ENCODE peak calls at places on chromosomes 3 and 15, in nine cellular contexts. R is psoas muscle, E is WERI-Rb-1, C is ascending aorta, V is colonic mucosa, G is RWPE2, I is GM10248, D is endothelial cell, J is GM12865. T is an unnamed sample.

GRCh38 chr3:179882322-179882721 is 154.4 kb downstream of the PEX5L start:
- DNase-seq in R (no peak), E (no peak), C (no peak), V (no peak), G (no peak), I (peak), D (no peak), J (peak), T (no peak)

GRCh38 chr15:48565560-48566482 is 79.7 kb downstream of the FBN1 start:
- DNase-seq in R (no peak), E (no peak), C (no peak), V (no peak), G (no peak), I (no peak), D (no peak), J (no peak), T (no peak)

GRCh38 chr15:56598991-56599390 is 134.1 kb upstream of the MNS1 start:
- DNase-seq in R (no peak), E (no peak), C (no peak), V (no peak), G (no peak), I (no peak), D (no peak), J (no peak), T (no peak)

GRCh38 chr3:71050521-71051258 is 532.8 kb downstream of the FOXP1 start:
- DNase-seq in R (no peak), E (no peak), C (no peak), V (no peak), G (no peak), I (no peak), D (no peak), J (no peak), T (no peak)

GRCh38 chr15:39281094-39281493 is 299.8 kb upstream of the THBS1 start:
- DNase-seq in R (no peak), E (no peak), C (no peak), V (no peak), G (no peak), I (no peak), D (no peak), J (no peak), T (no peak)

GRCh38 chr3:67349551-67350174 is 304.7 kb downstream of the SUCLG2 start:
- DNase-seq in R (no peak), E (no peak), C (no peak), V (no peak), G (no peak), I (peak), D (no peak), J (peak), T (no peak)

GRCh38 chr3:46858996-46859710 is 4.1 kb downstream of the MYL3 start:
- DNase-seq in R (peak), E (peak), C (no peak), V (no peak), G (peak), I (no peak), D (no peak), J (no peak), T (no peak)

GRCh38 chr15:82972990-82973389 is 13.0 kb upstream of the RAMAC start:
- DNase-seq in R (no peak), E (no peak), C (no peak), V (no peak), G (no peak), I (no peak), D (no peak), J (no peak), T (no peak)

DNA sequence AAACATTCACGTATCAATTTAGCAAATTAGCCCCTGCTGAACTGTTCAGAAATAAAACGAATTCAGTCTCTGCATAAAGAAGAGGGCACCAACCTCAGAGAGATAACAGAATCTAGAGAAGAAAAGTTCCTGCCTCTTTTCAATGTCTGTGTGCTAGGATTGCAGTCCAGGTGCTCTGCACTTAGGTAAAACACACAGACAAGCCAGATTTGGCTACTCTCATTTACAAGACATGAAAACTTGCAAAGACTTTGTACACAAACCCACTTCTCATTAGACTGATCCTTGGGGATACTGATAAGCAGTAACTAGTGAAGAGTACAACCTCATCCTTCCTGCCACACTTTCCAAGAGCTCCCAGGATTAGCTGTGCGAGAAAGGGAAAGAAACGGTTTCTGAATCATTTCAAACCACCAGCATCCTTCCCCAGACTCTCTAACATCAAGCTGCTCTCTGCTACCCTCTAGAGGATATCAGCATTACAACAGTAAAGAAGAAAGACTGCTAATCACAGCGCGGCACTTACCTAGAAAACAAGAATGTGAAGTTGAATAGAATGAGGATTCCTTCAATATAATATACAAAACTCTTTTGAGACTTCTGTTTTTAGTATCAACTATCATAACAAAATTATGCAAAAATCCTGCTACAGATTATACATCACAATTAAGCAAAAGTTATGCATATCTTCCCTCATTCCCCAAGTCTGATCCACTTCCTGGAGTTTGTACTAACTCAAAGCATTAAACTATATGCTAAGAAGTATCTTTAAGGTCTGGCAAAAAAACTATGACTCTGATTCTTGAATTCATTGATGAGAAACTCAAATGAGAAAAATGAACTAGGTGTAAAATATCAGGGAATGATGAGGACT is 306.4 kb downstream of the MAGI1 start:
- DNase-seq in R (no peak), E (peak), C (no peak), V (peak), G (no peak), I (peak), D (peak), J (peak), T (peak)
- TF ChIP-seq CTCF in R (peak), E (peak), C (peak), V (peak), G (peak), I (peak), D (peak), J (peak), T (peak)

DNA sequence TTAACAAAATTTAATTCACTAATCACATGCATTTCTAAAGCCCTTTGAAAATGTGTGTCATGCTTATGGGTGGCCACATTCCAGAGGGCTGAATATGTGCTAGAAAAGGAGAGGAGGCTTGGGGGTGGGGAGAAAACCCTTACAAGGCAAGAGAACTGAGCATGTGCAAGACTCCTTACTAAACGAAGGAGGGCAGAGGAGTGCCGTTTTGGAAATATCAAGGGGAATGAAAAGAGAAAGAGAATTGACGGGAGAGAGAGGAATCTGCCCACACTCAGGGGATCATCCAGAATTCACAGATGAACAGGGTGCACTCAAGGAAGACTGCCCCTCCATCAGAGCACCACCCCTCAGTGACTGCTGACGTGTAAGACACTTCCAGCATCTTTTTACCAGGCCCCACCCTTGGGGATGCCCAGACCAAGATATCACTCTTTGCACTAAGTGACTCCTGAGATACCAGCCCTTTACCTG is 37.9 kb upstream of the TSC22D2 start:
- DNase-seq in R (no peak), E (no peak), C (peak), V (peak), G (peak), I (no peak), D (no peak), J (no peak), T (no peak)
- TF ChIP-seq CTCF in R (no peak), E (no peak), C (no peak), V (no peak), G (peak), I (no peak), D (no peak), J (no peak), T (no peak)

GRCh38 chr3:25589783-25590258 is 74.9 kb downstream of the TOP2B start:
- DNase-seq in R (no peak), E (no peak), C (no peak), V (no peak), G (no peak), I (no peak), D (no peak), J (no peak), T (no peak)

GRCh38 chr3:25588441-25589103 is 76.1 kb downstream of the TOP2B start:
- DNase-seq in R (no peak), E (no peak), C (no peak), V (no peak), G (no peak), I (no peak), D (no peak), J (peak), T (no peak)

GRCh38 chr3:25589104-25589782 is 75.5 kb downstream of the TOP2B start:
- DNase-seq in R (no peak), E (no peak), C (no peak), V (no peak), G (no peak), I (no peak), D (no peak), J (no peak), T (no peak)

GRCh38 chr3:25594007-25594502 is 70.7 kb downstream of the TOP2B start:
- DNase-seq in R (no peak), E (peak), C (no peak), V (no peak), G (no peak), I (no peak), D (peak), J (peak), T (no peak)

DNA sequence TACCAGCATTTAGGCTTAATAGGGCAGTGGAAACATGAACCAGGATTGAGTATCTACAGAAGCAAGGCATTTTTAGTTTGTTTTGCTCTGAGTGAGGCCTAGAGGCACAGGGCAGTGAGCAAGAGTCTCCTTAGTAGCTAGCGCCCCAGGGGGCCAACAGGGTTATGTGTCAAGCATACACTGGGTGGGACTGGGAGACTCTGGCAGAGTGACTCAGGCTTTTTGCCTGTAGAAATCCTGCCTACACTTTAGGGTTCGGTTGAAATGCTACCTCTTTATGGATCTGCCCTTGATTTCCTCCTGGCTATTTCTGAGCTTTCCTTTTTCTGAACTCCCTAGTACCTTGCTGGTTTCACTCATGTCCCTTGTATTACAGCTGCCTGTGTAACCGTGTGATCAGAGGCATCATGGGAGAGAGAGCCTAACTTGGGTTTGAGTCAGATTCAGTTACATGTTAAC is 72.2 kb downstream of the TOP2B start:
- DNase-seq in R (peak), E (peak), C (no peak), V (no peak), G (no peak), I (no peak), D (no peak), J (no peak), T (no peak)
- TF ChIP-seq CTCF in R (peak), E (peak), C (no peak), V (no peak), G (peak), I (no peak), D (no peak), J (no peak), T (no peak)

DNA sequence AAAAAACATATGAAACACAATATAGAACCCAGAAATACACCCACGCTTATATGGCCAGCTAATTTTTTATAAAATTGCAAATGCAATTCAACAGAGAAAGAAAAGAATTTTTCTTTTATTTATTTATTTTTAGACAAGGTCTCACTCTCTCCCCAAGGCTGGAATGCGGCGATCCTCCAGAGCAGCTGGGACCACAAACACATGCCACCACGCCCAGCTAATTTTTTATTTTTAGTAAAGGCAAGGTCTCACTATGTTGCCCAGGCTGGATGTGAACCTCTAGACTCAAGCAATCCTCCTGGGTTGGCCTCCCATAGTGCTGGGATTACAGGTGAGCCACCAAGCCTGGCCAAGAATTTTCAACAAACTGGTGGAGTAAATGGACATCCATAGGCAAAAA is 117.9 kb downstream of the SCAPER start:
- DNase-seq in R (no peak), E (no peak), C (no peak), V (no peak), G (no peak), I (no peak), D (no peak), J (no peak), T (no peak)
- TF ChIP-seq CTCF in R (no peak), E (no peak), C (no peak), V (no peak), G (no peak), I (no peak), D (no peak), J (no peak), T (no peak)

GRCh38 chr15:66323312-66323928 is 30.1 kb downstream of the DIS3L start:
- DNase-seq in R (no peak), E (no peak), C (no peak), V (no peak), G (no peak), I (no peak), D (no peak), J (no peak), T (no peak)
- TF ChIP-seq CTCF in R (no peak), E (no peak), C (no peak), V (no peak), G (no peak), I (no peak), D (no peak), J (no peak), T (no peak)

DNA sequence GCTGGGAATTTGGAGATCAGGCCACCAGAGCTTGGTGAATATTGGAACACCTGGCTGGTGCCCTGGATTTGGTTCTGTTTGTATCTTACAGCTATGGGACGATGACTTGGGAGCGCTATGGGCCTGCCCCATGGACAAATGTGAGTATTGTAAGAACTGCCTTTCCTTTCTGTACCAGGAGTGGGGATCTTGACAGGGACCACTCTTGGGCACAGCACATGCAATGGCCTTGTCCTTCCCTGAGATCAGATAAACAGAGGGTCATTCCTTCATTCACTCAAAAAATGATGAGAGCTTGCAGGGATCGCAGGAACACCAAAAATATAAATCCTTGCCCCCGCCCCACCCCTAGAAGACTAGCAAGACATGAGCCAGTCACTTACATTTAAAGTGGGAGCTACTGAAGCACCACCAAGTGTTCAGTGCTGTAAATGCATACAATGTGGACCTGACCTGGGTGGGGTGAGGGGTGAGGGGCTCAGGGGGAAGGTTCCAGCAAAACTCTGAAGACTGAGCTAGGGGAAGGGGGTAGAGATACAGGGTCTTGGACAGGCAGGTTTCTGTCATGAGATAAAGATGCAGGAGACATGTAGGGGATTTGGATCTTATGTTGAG is 2.7 kb upstream of the CRELD1 start:
- DNase-seq in R (no peak), E (peak), C (no peak), V (no peak), G (no peak), I (no peak), D (no peak), J (peak), T (no peak)
- TF ChIP-seq CTCF in R (no peak), E (peak), C (no peak), V (no peak), G (peak), I (peak), D (no peak), J (peak), T (peak)

GRCh38 chr3:133964547-133964946 is 65.2 kb downstream of the SLCO2A1 start:
- DNase-seq in R (no peak), E (no peak), C (no peak), V (no peak), G (no peak), I (no peak), D (no peak), J (no peak), T (no peak)
- TF ChIP-seq CTCF in R (no peak), E (peak), C (no peak), V (peak), G (no peak), I (no peak), D (no peak), J (no peak), T (peak)

T was measured in D721Med.